ENCODE peak calls at places on chromosomes 13 and 19, in six cellular contexts. X is CD4-positive, alpha-beta T cell; C is GM20000; I is endothelial cell of umbilical vein; U is heart right ventricle; P is esophagus squamous epithelium. A is an unnamed sample.

GRCh38 chr19:51372649-51373504 is at the start of gene NKG7:
- DNase-seq in X (peak), C (peak), P (no peak), I (no peak), U (no peak), A (no peak)

GRCh38 chr19:42363614-42364346 is 26.3 kb downstream of the CNFN start:
- DNase-seq in U (no peak), P (no peak), I (no peak), X (no peak), C (peak), A (no peak)

GRCh38 chr13:20160346-20161274 is at the start of gene GJA3:
- DNase-seq in P (no peak), C (peak), I (no peak), U (peak), X (peak), A (peak)

GRCh38 chr13:97018029-97018819 is 23.9 kb upstream of the OXGR1 start:
- DNase-seq in I (peak), P (no peak), U (peak), X (no peak), C (peak), A (no peak)

GRCh38 chr19:1057185-1057857 is 9.6 kb upstream of the ARHGAP45 start:
- DNase-seq in P (no peak), I (peak), X (no peak), C (peak), U (no peak), A (no peak)

GRCh38 chr13:81442904-81443303 is 1102.0 kb upstream of the SPRY2 start:
- DNase-seq in U (no peak), C (no peak), P (no peak), X (no peak), I (no peak), A (no peak)

GRCh38 chr19:18851673-18852325 is 20.0 kb downstream of the UPF1 start:
- DNase-seq in I (no peak), X (no peak), U (no peak), C (no peak), P (no peak), A (no peak)

GRCh38 chr19:38034153-38034835 is 127.3 kb downstream of the SIPA1L3 start:
- DNase-seq in I (no peak), X (no peak), C (peak), P (no peak), U (no peak), A (peak)

GRCh38 chr13:24713022-24713421 is 32.8 kb downstream of the ATP12A start:
- DNase-seq in X (no peak), P (no peak), U (peak), I (no peak), C (no peak), A (no peak)

GRCh38 chr19:6297202-6297601 is 17.4 kb upstream of the MLLT1 start:
- DNase-seq in I (no peak), U (no peak), C (no peak), X (no peak), P (no peak), A (no peak)

GRCh38 chr13:114053026-114053425 is 79.2 kb upstream of the C13orf46 start:
- DNase-seq in I (no peak), P (no peak), U (no peak), X (no peak), C (no peak), A (no peak)

GRCh38 chr13:81540777-81541176 is 1199.9 kb upstream of the SPRY2 start:
- DNase-seq in U (no peak), C (no peak), X (no peak), P (no peak), I (no peak), A (no peak)

GRCh38 chr19:7734220-7735203 is 2.6 kb upstream of the CLEC4G start:
- DNase-seq in C (no peak), X (no peak), I (no peak), U (no peak), P (no peak), A (no peak)

GRCh38 chr19:15442142-15442920 is 7.4 kb downstream of the WIZ start:
- DNase-seq in I (no peak), C (no peak), X (no peak), U (no peak), P (no peak), A (no peak)

GRCh38 chr13:113022391-113023216 is 53.6 kb downstream of the MCF2L start:
- DNase-seq in X (no peak), C (no peak), U (no peak), P (no peak), I (peak), A (no peak)

GRCh38 chr13:30422056-30422914 is at the start of gene UBE2L5:
- DNase-seq in C (peak), X (peak), U (peak), I (peak), P (peak), A (peak)

GRCh38 chr19:49106648-49107135 is 7.5 kb upstream of the LIN7B start:
- DNase-seq in X (peak), C (peak), U (no peak), P (no peak), I (peak), A (peak)

GRCh38 chr13:60448907-60449510 is 52.0 kb downstream of the TDRD3 start:
- DNase-seq in C (peak), X (no peak), U (peak), I (peak), P (no peak), A (no peak)

GRCh38 chr19:7783991-7784421 is 21.0 kb downstream of the CLEC4M start:
- DNase-seq in X (no peak), C (no peak), P (no peak), I (no peak), U (no peak), A (no peak)

GRCh38 chr13:76720416-76720815 is 165.8 kb downstream of the KCTD12 start:
- DNase-seq in X (no peak), C (no peak), U (no peak), I (no peak), P (no peak), A (no peak)

GRCh38 chr13:99859178-99860177 is 112.1 kb downstream of the ZIC5 start:
- DNase-seq in X (no peak), U (no peak), P (no peak), I (no peak), C (peak), A (no peak)

GRCh38 chr19:49499030-49499670 is 2.9 kb downstream of the RPS11 start:
- DNase-seq in U (no peak), I (no peak), P (no peak), C (no peak), X (no peak), A (no peak)

GRCh38 chr19:34994643-34995471 is 5.3 kb upstream of the GRAMD1A start:
- DNase-seq in U (peak), P (no peak), C (peak), X (no peak), I (peak), A (no peak)

GRCh38 chr19:48989701-48990291 is 3.3 kb downstream of the GYS1 start:
- DNase-seq in C (no peak), I (no peak), P (no peak), X (no peak), U (peak), A (no peak)

GRCh38 chr19:34274827-34275625 is 20.7 kb downstream of the GARRE1 start:
- DNase-seq in I (peak), X (no peak), P (no peak), C (no peak), U (no peak), A (no peak)

GRCh38 chr13:91406619-91407018 is 8.2 kb downstream of the GPC5 start:
- DNase-seq in U (no peak), X (no peak), I (peak), P (no peak), C (peak), A (no peak)

GRCh38 chr19:3142292-3142670 is 6.4 kb downstream of the GNA15 start:
- DNase-seq in X (no peak), C (no peak), I (no peak), U (no peak), P (no peak), A (no peak)

GRCh38 chr19:2495130-2495641 is 19.3 kb downstream of the GADD45B start:
- DNase-seq in I (peak), U (peak), X (no peak), C (no peak), P (no peak), A (no peak)

GRCh38 chr13:33629610-33630009 is 188.3 kb upstream of the RFC3 start:
- DNase-seq in C (no peak), X (no peak), I (no peak), P (no peak), U (no peak), A (no peak)

GRCh38 chr13:40813662-40814454 is 24.4 kb downstream of the SLC25A15 start:
- DNase-seq in X (no peak), C (peak), U (no peak), I (peak), P (no peak), A (no peak)
- TF ChIP-seq CTCF in X (peak), C (peak), U (peak), I (peak), P (no peak), A (no peak)

DNA sequence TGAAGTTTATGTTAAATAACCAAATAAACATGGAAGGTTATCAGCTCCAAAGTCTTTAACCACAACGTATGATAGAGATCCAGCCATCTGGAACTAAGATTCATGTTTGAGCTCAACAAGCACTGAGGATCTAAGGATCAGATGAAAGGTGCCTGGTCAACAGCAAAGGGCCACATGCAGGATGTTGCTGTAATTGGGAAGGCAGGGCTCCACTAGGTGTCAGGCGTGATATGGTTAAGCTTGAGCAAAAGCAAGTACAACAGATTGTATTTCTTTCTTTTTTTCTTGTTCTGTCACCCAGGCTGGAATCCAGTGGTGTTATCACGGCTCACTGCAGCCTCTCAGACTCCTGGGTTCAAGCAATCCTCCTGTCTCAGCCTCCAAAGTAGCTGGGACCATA is 12.0 kb downstream of the EBPL start:
- DNase-seq in U (no peak), P (no peak), I (peak), X (no peak), C (peak), A (no peak)
- TF ChIP-seq CTCF in U (no peak), P (no peak), I (no peak), X (no peak), C (no peak), A (no peak)

DNA sequence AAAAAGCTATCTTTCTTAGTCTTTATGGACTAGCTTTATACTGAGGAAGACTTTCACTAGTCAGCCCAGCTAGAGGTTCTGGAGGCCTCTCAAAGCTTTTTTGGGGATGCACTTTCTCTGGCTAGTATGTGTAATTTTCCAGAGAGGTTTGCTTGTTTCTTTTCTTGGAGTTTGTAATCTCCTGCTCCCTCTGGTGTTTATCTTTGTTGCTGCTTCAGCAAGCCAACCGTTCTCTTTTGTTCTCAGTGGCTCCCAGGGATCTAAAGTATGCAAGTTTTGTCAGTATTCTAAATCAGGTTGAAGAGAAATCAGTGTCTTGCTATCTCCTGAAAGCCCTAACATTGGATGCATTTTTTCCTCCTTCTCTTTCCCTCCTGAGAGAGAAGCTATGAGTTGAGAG is 121.1 kb upstream of the MYO16 start:
- DNase-seq in I (no peak), P (no peak), U (no peak), C (no peak), X (no peak), A (no peak)
- TF ChIP-seq CTCF in I (no peak), P (no peak), U (peak), C (peak), X (peak), A (no peak)

GRCh38 chr13:68375004-68375403 is 1144.9 kb upstream of the PCDH9 start:
- DNase-seq in U (no peak), C (no peak), P (no peak), X (no peak), I (no peak), A (no peak)
- TF ChIP-seq CTCF in U (no peak), C (no peak), P (no peak), X (no peak), I (no peak), A (no peak)

GRCh38 chr19:40603719-40604646 is 2.8 kb downstream of the LTBP4 start:
- DNase-seq in X (peak), I (peak), P (peak), U (peak), C (peak), A (peak)
- TF ChIP-seq CTCF in X (no peak), I (no peak), P (no peak), U (no peak), C (no peak), A (no peak)

DNA sequence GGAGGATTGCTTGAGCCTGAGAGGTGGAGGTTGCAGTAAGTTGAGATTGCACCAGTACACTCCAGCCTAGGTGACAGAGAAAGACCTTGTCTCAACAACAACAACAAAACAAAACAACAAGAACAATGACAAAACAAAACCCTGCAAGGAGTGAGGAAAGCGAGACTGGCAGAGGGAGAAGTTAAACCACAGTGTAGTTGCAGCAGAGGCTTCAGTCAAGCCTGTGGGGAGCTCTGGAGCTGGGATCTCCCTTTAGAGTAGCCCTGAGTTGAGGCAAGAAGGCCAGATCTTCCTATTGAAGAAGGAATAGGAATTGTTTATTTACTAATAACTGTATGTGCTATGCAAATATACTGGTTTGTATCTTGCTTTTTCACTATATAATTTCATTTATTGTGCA is 25.3 kb upstream of the RNASEH2B start:
- DNase-seq in C (no peak), U (no peak), P (no peak), I (no peak), X (no peak), A (no peak)
- TF ChIP-seq CTCF in C (no peak), U (no peak), P (no peak), I (no peak), X (no peak), A (no peak)

GRCh38 chr19:45972081-45972943 is 1.4 kb downstream of the NOVA2 start:
- DNase-seq in P (no peak), X (no peak), C (no peak), U (peak), I (no peak), A (no peak)
- TF ChIP-seq CTCF in P (no peak), X (no peak), C (no peak), U (no peak), I (no peak), A (no peak)

A was measured in activated B cell treated with CpG ODN at 0.5 μM for 24 hours.